ENCODE peak calls at places on chromosomes 1 and 21, in six cellular contexts. L, T, C, O, F and K are unnamed samples.

GRCh38 chr1:24526940-24527542 is 24.4 kb downstream of the RCAN3 start:
- DNase-seq in F (no peak), O (peak), L (peak), C (no peak), T (no peak), K (no peak)

GRCh38 chr21:43799301-43799840 is 10.0 kb downstream of the RRP1 start:
- DNase-seq in C (no peak), L (no peak), T (no peak), F (no peak), O (no peak), K (no peak)

GRCh38 chr1:117466761-117467160 is 99.5 kb downstream of the MAN1A2 start:
- DNase-seq in F (no peak), C (no peak), T (no peak), O (peak), L (no peak), K (no peak)

GRCh38 chr1:3004285-3005205 is 16.7 kb upstream of the ACTRT2 start:
- DNase-seq in O (no peak), T (no peak), L (no peak), C (no peak), F (no peak), K (no peak)

GRCh38 chr1:89047734-89048133 is 17.3 kb downstream of the GBP1 start:
- DNase-seq in O (peak), C (no peak), F (no peak), T (no peak), L (no peak), K (no peak)

GRCh38 chr1:3396411-3396810 is 58.1 kb upstream of the ARHGEF16 start:
- DNase-seq in C (no peak), T (no peak), L (no peak), O (no peak), F (no peak), K (no peak)

GRCh38 chr1:12081648-12082396 is 18.7 kb downstream of the TNFRSF8 start:
- DNase-seq in F (no peak), C (no peak), L (no peak), T (no peak), O (no peak), K (no peak)

GRCh38 chr21:41766883-41767605 is at the start of gene RIPK4:
- DNase-seq in T (no peak), L (peak), F (peak), O (peak), C (no peak), K (no peak)

GRCh38 chr1:231357831-231358354 is 19.8 kb downstream of the SPRTN start:
- DNase-seq in F (peak), L (peak), T (peak), C (peak), O (peak), K (peak)

GRCh38 chr21:20661745-20662470 is 336.3 kb upstream of the NCAM2 start:
- DNase-seq in L (peak), T (peak), F (no peak), O (no peak), C (no peak), K (no peak)

GRCh38 chr1:154207262-154207661 is 1.1 kb upstream of the CFAP141 start:
- DNase-seq in L (no peak), O (no peak), T (no peak), C (no peak), F (no peak), K (no peak)

GRCh38 chr1:51071291-51071690 is 30.7 kb upstream of the C1orf185 start:
- DNase-seq in T (no peak), L (no peak), F (no peak), C (no peak), O (peak), K (no peak)

GRCh38 chr1:200496937-200497336 is 87.1 kb upstream of the ZNF281 start:
- DNase-seq in F (no peak), C (no peak), L (no peak), O (no peak), T (no peak), K (no peak)

GRCh38 chr1:246786606-246787238 is 62.5 kb downstream of the SCCPDH start:
- DNase-seq in T (no peak), C (no peak), F (no peak), L (no peak), O (no peak), K (no peak)

GRCh38 chr1:168966217-168966616 is 140.3 kb upstream of the ATP1B1 start:
- DNase-seq in C (no peak), L (no peak), O (no peak), T (no peak), F (no peak), K (no peak)

GRCh38 chr1:190084552-190084951 is 393.1 kb downstream of the BRINP3 start:
- DNase-seq in F (no peak), L (peak), O (peak), T (peak), C (no peak), K (no peak)

GRCh38 chr1:242524571-242525359 is at the start of gene PLD5:
- DNase-seq in T (peak), F (no peak), C (no peak), L (peak), O (no peak), K (no peak)

GRCh38 chr21:16419188-16419874 is 689.5 kb downstream of the USP25 start:
- DNase-seq in F (peak), L (peak), T (no peak), C (peak), O (no peak), K (peak)

GRCh38 chr21:45423201-45423955 is 18.4 kb downstream of the COL18A1 start:
- DNase-seq in O (no peak), C (no peak), T (no peak), L (no peak), F (peak), K (no peak)

GRCh38 chr1:154874465-154874864 is 4.4 kb upstream of the KCNN3 start:
- DNase-seq in L (no peak), C (no peak), O (no peak), F (no peak), T (no peak), K (no peak)